ENCODE peak calls at places on chromosomes 12 and 14, in four cellular contexts. H is K562, T is SK-N-SH, A is HepG2. K is an unnamed sample.

GRCh38 chr12:65835256-65835655 is 11.0 kb downstream of the HMGA2 start:
- DNase-seq in H (no peak), T (no peak), A (no peak), K (no peak)

GRCh38 chr12:56151672-56152131 is 685 bp upstream of the MYL6B start:
- DNase-seq in H (peak), T (peak), A (peak), K (peak)

GRCh38 chr12:32107376-32108267 is 975 bp downstream of the BICD1 start:
- DNase-seq in H (peak), T (peak), A (peak), K (peak)

GRCh38 chr14:24068711-24069410 is 2.5 kb upstream of the CPNE6 start:
- DNase-seq in H (no peak), T (no peak), A (no peak), K (no peak)

GRCh38 chr12:81207173-81207572 is 129.3 kb downstream of the ACSS3 start:
- DNase-seq in H (no peak), T (no peak), A (no peak), K (no peak)

GRCh38 chr14:103195828-103196615 is 72.8 kb downstream of the TNFAIP2 start:
- DNase-seq in H (no peak), T (no peak), A (no peak), K (no peak)

GRCh38 chr12:117236456-117237001 is 46.3 kb upstream of the FBXO21 start:
- DNase-seq in H (peak), T (peak), A (peak), K (peak)

GRCh38 chr12:55847033-55847432 is 4.3 kb upstream of the MMP19 start:
- DNase-seq in H (no peak), T (no peak), A (no peak), K (no peak)

GRCh38 chr14:62696261-62696968 is 348.8 kb downstream of the KCNH5 start:
- DNase-seq in H (no peak), T (no peak), A (peak), K (no peak)

GRCh38 chr14:48527832-48528231 is 852.4 kb upstream of the MDGA2 start:
- DNase-seq in H (no peak), T (no peak), A (no peak), K (no peak)

GRCh38 chr12:55865327-55865726 is 22.6 kb upstream of the MMP19 start:
- DNase-seq in H (no peak), T (no peak), A (no peak), K (no peak)

GRCh38 chr14:42110167-42110566 is 503.5 kb downstream of the LRFN5 start:
- DNase-seq in H (no peak), T (peak), A (peak), K (no peak)

GRCh38 chr14:68692216-68692615 is 100.7 kb downstream of the ZFP36L1 start:
- DNase-seq in H (no peak), T (no peak), A (no peak), K (no peak)
- TF ChIP-seq CTCF in H (no peak), T (no peak), A (no peak), K (no peak)

GRCh38 chr12:14843425-14843887 is at the start of gene ART4:
- DNase-seq in H (peak), T (peak), A (peak), K (no peak)

GRCh38 chr12:14846878-14847580 is 3.7 kb upstream of the ART4 start:
- DNase-seq in H (no peak), T (no peak), A (peak), K (no peak)

GRCh38 chr12:14842315-14842714 is 1.0 kb downstream of the ART4 start:
- DNase-seq in H (no peak), T (no peak), A (peak), K (no peak)

GRCh38 chr12:14846042-14846587 is 2.8 kb upstream of the ART4 start:
- DNase-seq in H (no peak), T (no peak), A (no peak), K (no peak)

DNA sequence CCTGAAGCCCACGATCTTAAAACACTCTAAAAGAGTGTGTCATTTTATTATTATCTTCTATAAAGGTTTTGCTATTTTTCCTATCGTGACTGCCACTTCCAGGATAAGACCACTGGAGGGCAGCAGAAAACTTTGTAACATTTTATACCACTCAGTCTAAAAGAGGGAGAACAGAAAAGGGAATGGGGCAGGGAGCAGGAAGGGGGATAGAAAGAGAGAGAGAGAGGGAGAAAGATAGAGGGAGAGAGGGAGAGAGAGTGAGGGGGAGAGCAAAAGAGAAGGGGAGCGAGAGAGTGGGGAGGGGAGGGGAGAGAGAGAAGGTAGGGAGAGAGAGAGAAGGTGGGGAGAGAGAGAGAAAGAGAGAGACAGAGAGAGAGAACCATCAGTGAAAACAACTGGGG is 2.0 kb upstream of the ART4 start:
- DNase-seq in H (peak), T (peak), A (peak), K (peak)
- TF ChIP-seq ELF1 in H (no peak), T (no peak), A (no peak), K (no peak)

DNA sequence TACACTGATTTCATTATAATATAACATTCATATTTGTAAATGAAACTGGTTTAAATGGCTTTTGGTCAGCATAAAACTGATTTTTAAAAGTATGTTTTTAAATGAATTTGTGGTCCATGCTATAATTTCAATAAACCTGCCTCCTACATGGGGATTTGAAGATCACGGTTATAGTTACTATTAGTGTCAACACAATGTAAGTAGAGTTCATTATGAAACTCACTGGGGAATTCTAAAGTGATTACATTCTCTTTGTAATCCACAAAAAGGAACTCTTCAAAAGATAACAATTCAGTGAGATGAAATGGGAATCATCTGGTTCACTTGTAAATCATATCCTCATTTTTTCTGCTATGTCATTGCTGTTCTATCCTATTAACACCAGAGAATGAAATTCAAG is 204.5 kb upstream of the G2E3 start:
- DNase-seq in H (no peak), T (no peak), A (no peak), K (no peak)
- TF ChIP-seq CTCF in H (no peak), T (no peak), A (no peak), K (no peak)

GRCh38 chr12:107451246-107451645 is 234.4 kb upstream of the PWP1 start:
- DNase-seq in H (no peak), T (no peak), A (no peak), K (no peak)
- TF ChIP-seq ELF1 in H (no peak), T (no peak), A (no peak), K (no peak)

GRCh38 chr14:99389171-99389826 is 91.4 kb downstream of the SETD3 start:
- DNase-seq in H (peak), T (peak), A (peak), K (peak)
- TF ChIP-seq CTCF in H (peak), T (peak), A (no peak), K (peak)

DNA sequence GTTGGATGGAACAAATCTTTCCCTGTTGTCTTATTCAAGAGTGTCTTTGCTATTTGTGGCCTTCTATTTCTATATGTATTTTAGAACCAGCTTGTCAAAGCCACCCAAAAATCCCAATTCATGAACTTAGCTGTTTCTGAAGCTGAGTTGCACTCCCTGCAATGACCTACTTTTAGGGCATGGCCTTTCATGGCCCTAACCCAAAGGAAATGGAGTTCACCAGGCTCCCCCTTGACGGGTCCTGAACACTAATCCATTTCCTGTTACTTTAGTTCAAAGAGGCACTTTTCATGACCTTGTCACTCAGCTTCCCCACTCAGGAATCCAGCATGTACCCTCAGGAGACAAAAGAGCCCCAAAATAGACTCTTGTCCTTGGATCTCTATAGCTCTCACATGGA is 7.6 kb downstream of the TMED8 start:
- DNase-seq in H (no peak), T (no peak), A (no peak), K (no peak)
- TF ChIP-seq ELF1 in H (no peak), T (no peak), A (no peak), K (no peak)

DNA sequence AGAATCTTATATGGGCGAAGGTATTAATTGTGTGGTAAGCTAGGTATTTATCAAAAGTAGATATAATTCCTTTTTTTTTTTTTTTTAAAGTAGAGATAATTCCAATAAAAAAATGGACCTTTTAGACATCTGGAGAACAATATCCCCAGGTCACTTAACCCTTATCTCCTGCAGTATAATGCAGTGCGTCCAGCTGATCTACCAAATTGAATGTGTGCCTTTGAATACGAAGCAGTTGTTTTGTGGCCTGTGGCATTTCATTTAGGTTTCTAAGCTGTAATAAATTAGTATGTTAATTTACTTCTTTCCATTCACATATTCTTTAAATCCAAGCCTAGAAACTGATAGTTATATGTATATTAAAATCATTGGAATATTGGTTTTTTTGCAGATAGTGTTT is 3.1 kb downstream of the FUT8 start:
- DNase-seq in H (no peak), T (peak), A (no peak), K (no peak)
- TF ChIP-seq CTCF in H (no peak), T (no peak), A (no peak), K (no peak)

DNA sequence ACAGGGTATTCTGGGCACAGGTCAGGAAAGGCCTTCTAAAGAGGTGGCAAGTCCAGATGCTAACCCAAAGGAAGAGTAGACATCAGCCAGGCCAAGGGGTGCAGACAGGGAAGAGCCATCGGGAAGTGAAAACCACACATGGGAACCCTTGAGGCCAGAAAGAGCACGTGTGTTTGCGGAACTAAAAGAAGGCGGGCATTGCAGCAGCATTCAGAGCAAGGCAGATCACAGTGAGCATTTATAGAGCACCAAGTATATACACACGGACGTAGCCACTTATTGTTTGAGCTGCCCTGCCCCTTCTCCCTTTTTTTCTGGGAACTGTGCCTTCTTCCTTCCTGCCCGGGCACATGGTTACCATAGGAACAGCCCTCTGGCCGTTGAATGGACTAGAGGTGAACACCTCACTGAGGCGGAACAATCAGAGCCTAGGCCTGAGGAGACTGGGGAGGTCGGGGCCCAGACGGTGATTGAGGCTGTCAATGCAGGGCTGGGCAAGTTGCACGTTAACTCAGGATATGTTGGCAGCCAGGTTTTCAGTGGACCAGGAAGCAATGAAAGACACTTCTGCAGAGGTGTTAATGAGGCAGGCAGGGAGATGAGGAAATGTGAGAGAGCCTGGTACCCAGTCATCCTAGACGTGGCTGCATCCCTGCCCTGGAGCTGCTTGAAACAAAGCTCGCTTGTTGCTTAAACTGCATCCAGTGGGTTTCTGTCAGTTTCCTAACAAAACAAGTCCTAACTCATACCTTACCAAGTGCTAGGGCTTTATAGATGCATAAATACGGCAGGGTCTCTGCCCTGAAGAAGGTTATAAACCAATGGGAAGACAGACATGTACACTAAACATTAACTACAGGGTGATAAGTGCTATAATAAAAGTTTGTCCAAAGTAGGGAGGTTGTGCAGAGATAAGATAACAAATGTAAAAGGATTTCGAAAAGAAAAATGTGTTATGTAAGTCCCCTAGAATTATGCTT is 34.2 kb downstream of the MOAP1 start:
- DNase-seq in H (no peak), T (no peak), A (peak), K (no peak)
- TF ChIP-seq ELF1 in H (no peak), T (no peak), A (peak), K (no peak)

GRCh38 chr14:31933716-31934115 is 143.4 kb upstream of the ARHGAP5 start:
- DNase-seq in H (no peak), T (no peak), A (no peak), K (no peak)

GRCh38 chr14:31935406-31935805 is 141.7 kb upstream of the ARHGAP5 start:
- DNase-seq in H (peak), T (no peak), A (peak), K (no peak)

GRCh38 chr14:31932675-31933074 is 144.4 kb upstream of the ARHGAP5 start:
- DNase-seq in H (no peak), T (no peak), A (no peak), K (no peak)

GRCh38 chr14:31936100-31936499 is 141.0 kb upstream of the ARHGAP5 start:
- DNase-seq in H (no peak), T (no peak), A (peak), K (no peak)

DNA sequence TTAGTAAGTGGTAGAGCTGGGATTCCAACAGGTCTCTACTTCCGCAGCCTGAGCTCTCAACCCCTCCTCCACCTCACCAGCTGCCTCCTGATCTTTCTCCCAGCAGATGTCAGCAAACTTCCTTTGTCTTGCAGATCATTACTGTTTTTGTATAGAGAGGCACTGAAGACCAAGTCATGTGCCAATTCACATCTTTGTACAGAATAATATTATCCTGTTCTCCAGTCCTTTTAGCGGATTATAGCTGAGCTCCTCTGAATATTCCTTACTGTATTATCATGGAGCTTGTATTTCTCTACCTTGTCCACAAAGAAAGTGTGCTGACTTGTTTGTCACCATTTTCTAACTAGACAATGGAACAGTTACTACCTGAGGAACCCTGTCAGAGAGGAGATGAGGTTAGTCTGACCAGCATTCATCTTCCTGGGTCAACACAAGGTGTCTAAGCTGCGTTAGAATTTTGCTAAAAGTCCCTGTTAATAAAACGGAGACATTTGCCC is 142.3 kb upstream of the ARHGAP5 start:
- DNase-seq in H (peak), T (peak), A (peak), K (peak)
- TF ChIP-seq CTCF in H (peak), T (peak), A (peak), K (peak)